ENCODE peak calls at places on chromosomes 12 and 14, in six cellular contexts. W, K, B, M, O and J are unnamed samples.

GRCh38 chr12:98490491-98491453 is 24.6 kb upstream of the TMPO start:
- DNase-seq in W (peak), K (peak), B (peak), M (peak), O (peak), J (peak)

GRCh38 chr14:70190156-70190555 is 1.4 kb upstream of the SLC8A3 start:
- DNase-seq in W (no peak), K (no peak), B (no peak), M (no peak), O (no peak), J (no peak)

GRCh38 chr12:94080684-94081009 is 67.7 kb upstream of the PLXNC1 start:
- DNase-seq in W (no peak), K (no peak), B (no peak), M (no peak), O (no peak), J (no peak)

GRCh38 chr12:85633491-85633890 is 202.7 kb downstream of the RASSF9 start:
- DNase-seq in W (peak), K (no peak), B (no peak), M (no peak), O (no peak), J (no peak)

GRCh38 chr12:122368361-122369073 is 54.0 kb downstream of the CLIP1 start:
- DNase-seq in W (peak), K (peak), B (peak), M (peak), O (peak), J (no peak)

GRCh38 chr14:100827140-100827517 is 1.2 kb downstream of the MEG3 start:
- DNase-seq in W (peak), K (peak), B (no peak), M (no peak), O (peak), J (no peak)

GRCh38 chr12:104323899-104324298 is 20.4 kb downstream of the EID3 start:
- DNase-seq in W (no peak), K (no peak), B (no peak), M (no peak), O (no peak), J (no peak)

GRCh38 chr12:114396153-114396868 is 9.6 kb downstream of the TBX5 start:
- DNase-seq in W (no peak), K (peak), B (no peak), M (no peak), O (no peak), J (no peak)

GRCh38 chr14:88613552-88614010 is 50.7 kb downstream of the ZC3H14 start:
- DNase-seq in W (no peak), K (peak), B (peak), M (peak), O (peak), J (no peak)

GRCh38 chr14:71354801-71355200 is 447.5 kb downstream of the PCNX1 start:
- DNase-seq in W (peak), K (peak), B (peak), M (no peak), O (no peak), J (peak)

GRCh38 chr12:10285919-10286318 is 21.8 kb upstream of the KLRD1 start:
- DNase-seq in W (no peak), K (no peak), B (no peak), M (no peak), O (no peak), J (no peak)

DNA sequence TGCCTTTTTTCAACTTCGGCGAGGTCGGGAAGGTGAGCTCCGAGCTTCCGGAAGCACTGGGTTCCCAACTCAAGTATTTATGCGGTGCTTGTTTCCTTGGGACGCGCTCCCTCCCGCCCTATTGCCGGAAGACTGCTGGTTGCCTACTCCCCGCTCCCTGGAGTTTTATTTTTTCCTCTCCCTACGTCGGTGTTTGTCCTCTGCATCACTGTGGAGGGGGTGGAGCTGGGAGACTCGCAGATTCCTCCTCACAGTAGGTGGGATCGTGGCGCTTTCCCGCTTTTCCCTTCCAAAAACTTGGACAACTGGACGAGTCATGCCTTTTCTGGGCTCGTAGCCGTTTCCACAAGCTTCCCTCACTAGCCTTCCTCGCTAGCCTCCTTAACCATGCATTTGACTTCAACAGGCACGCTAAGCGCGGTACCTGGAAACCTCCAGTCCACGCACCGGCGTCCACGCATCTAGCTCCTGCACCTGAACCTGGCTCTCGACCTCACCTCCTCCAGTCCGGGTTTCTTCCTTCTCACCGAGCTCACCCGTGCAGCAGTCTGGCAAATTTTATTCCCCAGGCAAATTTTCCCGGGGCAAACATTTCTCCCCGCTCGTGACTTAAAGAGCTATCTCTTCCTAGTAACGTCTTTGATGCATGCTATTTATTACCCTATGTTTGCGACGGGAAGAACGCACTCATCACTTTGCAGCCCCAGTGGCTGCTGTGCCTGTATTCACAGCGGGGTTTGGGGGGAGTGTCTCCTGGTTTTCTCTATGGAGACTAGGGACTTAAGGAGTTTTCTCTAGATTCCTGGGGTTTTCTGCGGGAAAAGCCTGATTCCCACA is at the start of gene AVPR1A:
- DNase-seq in W (peak), K (peak), B (no peak), M (peak), O (no peak), J (no peak)
- TF ChIP-seq EZH2 in W (peak), K (peak), B (peak), M (peak), O (no peak), J (peak)

GRCh38 chr14:104655128-104655848 is 34.1 kb upstream of the INF2 start:
- DNase-seq in W (no peak), K (no peak), B (no peak), M (no peak), O (no peak), J (no peak)
- H3K27ac ChIP-seq in W (no peak), K (no peak), B (no peak), M (no peak), O (no peak), J (no peak)

GRCh38 chr12:1529862-1530591 is 64.4 kb downstream of the FBXL14 start:
- DNase-seq in W (no peak), K (peak), B (no peak), M (peak), O (no peak), J (no peak)
- TF ChIP-seq EZH2 in W (no peak), K (no peak), B (no peak), M (no peak), O (peak), J (no peak)

GRCh38 chr14:49907186-49907585 is 14.3 kb downstream of the ARF6 start:
- DNase-seq in W (no peak), K (no peak), B (peak), M (no peak), O (peak), J (no peak)
- H3K27ac ChIP-seq in W (peak), K (peak), B (peak), M (no peak), O (peak), J (peak)

GRCh38 chr14:33756833-33757232 is 194.0 kb downstream of the EGLN3 start:
- DNase-seq in W (no peak), K (no peak), B (no peak), M (no peak), O (no peak), J (no peak)

GRCh38 chr14:33754264-33754663 is 196.6 kb downstream of the EGLN3 start:
- DNase-seq in W (no peak), K (peak), B (no peak), M (no peak), O (no peak), J (no peak)

GRCh38 chr14:33758545-33758944 is 192.3 kb downstream of the EGLN3 start:
- DNase-seq in W (no peak), K (no peak), B (no peak), M (no peak), O (no peak), J (no peak)

GRCh38 chr14:33755358-33755757 is 195.5 kb downstream of the EGLN3 start:
- DNase-seq in W (peak), K (peak), B (peak), M (no peak), O (no peak), J (no peak)
- TF ChIP-seq EZH2 in W (no peak), K (no peak), B (no peak), M (no peak), O (no peak), J (no peak)